ENCODE peak calls at places on chromosome 4, in nine cellular contexts. L is cardiac muscle cell, M is left lung, P is AG04450, Q is endodermal cell, U is upper lobe of left lung, F is ovary, R is prostate gland, W is mucosa of descending colon. K is an unnamed sample.
A peak's percentile ranks its signal among the peaks of the same experiment; 100 is the strongest.

GRCh38 chr4:147596377-147596776 is 20.8 kb upstream of the TMEM184C start:
- DNase-seq in L (no peak), M (no peak), P (no peak), Q (no peak), U (no peak), F (no peak), R (no peak), W (no peak), K (no peak)

GRCh38 chr4:88315460-88316017 is 31.2 kb upstream of the PPM1K start:
- DNase-seq in L (no peak), M (no peak), P (no peak), Q (no peak), U (no peak), F (no peak), R (no peak), W (no peak), K (no peak)

GRCh38 chr4:116217781-116218180 is 867.6 kb downstream of the TRAM1L1 start:
- DNase-seq in L (no peak), M (no peak), P (no peak), Q (no peak), U (no peak), F (no peak), R (no peak), W (no peak), K (no peak)

GRCh38 chr4:1337376-1337831 is 9.6 kb upstream of the UVSSA start:
- DNase-seq in L (no peak), M (no peak), P (no peak), Q (no peak), U (no peak), F (no peak), R (no peak), W (no peak), K (no peak)

GRCh38 chr4:111334356-111334755 is 711.5 kb upstream of the PITX2 start:
- DNase-seq in L (no peak), M (no peak), P (no peak), Q (no peak), U (no peak), F (no peak), R (no peak), W (no peak), K (no peak)

GRCh38 chr4:158300012-158300411 is 89.7 kb downstream of the TMEM144 start:
- DNase-seq in L (no peak), M (no peak), P (no peak), Q (no peak), U (no peak), F (no peak), R (no peak), W (no peak), K (no peak)

GRCh38 chr4:77193511-77194236 is 36.7 kb downstream of the CCNG2 start:
- DNase-seq in L (no peak), M (peak; percentile 77), P (no peak), Q (peak; percentile 92), U (no peak), F (no peak), R (no peak), W (peak; percentile 51), K (no peak)

GRCh38 chr4:39375478-39375877 is 9.3 kb upstream of the RFC1 start:
- DNase-seq in L (no peak), M (no peak), P (no peak), Q (no peak), U (no peak), F (no peak), R (no peak), W (no peak), K (no peak)

GRCh38 chr4:102826105-102826889 is 1.1 kb downstream of the UBE2D3 start:
- DNase-seq in L (no peak), M (no peak), P (no peak), Q (no peak), U (no peak), F (no peak), R (no peak), W (no peak), K (no peak)

GRCh38 chr4:98653006-98653405 is 5.4 kb downstream of the TSPAN5 start:
- DNase-seq in L (peak; percentile 60), M (no peak), P (peak; percentile 37), Q (no peak), U (no peak), F (no peak), R (no peak), W (no peak), K (peak; percentile 48)

GRCh38 chr4:185833055-185833598 is 21.1 kb upstream of the SORBS2 start:
- DNase-seq in L (peak; percentile 71), M (no peak), P (no peak), Q (no peak), U (no peak), F (no peak), R (no peak), W (no peak), K (no peak)

GRCh38 chr4:7416745-7417432 is 17.8 kb downstream of the PSAPL1 start:
- DNase-seq in L (no peak), M (peak; percentile 8), P (no peak), Q (peak; percentile 20), U (no peak), F (no peak), R (no peak), W (no peak), K (no peak)

GRCh38 chr4:91502365-91502764 is 801.4 kb upstream of the GRID2 start:
- DNase-seq in L (peak; percentile 27), M (no peak), P (no peak), Q (peak; percentile 42), U (no peak), F (no peak), R (no peak), W (no peak), K (no peak)

GRCh38 chr4:39367166-39367565 is 1.0 kb upstream of the RFC1 start:
- DNase-seq in L (no peak), M (no peak), P (no peak), Q (no peak), U (no peak), F (no peak), R (no peak), W (no peak), K (no peak)

GRCh38 chr4:84875636-84876371 is 90.7 kb downstream of the WDFY3 start:
- DNase-seq in L (peak; percentile 62), M (no peak), P (no peak), Q (no peak), U (no peak), F (no peak), R (no peak), W (no peak), K (no peak)
- TF ChIP-seq CTCF in L (no peak), M (no peak), P (no peak), Q (no peak), U (no peak), F (no peak), R (no peak), W (no peak), K (no peak)

GRCh38 chr4:163810757-163811156 is 316.3 kb downstream of the TMA16 start:
- DNase-seq in L (no peak), M (no peak), P (no peak), Q (no peak), U (no peak), F (no peak), R (no peak), W (no peak), K (no peak)

GRCh38 chr4:163816494-163816893 is 322.0 kb downstream of the TMA16 start:
- DNase-seq in L (no peak), M (no peak), P (no peak), Q (no peak), U (no peak), F (no peak), R (no peak), W (no peak), K (no peak)

GRCh38 chr4:163818673-163819072 is 324.2 kb downstream of the TMA16 start:
- DNase-seq in L (no peak), M (no peak), P (no peak), Q (no peak), U (no peak), F (no peak), R (no peak), W (no peak), K (no peak)

GRCh38 chr4:163815776-163816175 is 321.3 kb downstream of the TMA16 start:
- DNase-seq in L (no peak), M (no peak), P (no peak), Q (no peak), U (no peak), F (no peak), R (no peak), W (no peak), K (no peak)
- H3K4me3 ChIP-seq in L (no peak overlapping the region), M (no peak overlapping the region), P (no peak overlapping the region), Q (no peak overlapping the region), U (no peak overlapping the region), F (no peak overlapping the region), R (no peak overlapping the region), W (no peak overlapping the region), K (no peak overlapping the region)

GRCh38 chr4:65773636-65774035 is 103.3 kb upstream of the EPHA5 start:
- DNase-seq in L (no peak), M (no peak), P (no peak), Q (no peak), U (peak; percentile 8), F (no peak), R (no peak), W (no peak), K (no peak)
- TF ChIP-seq CTCF in L (no peak), M (no peak), P (no peak), Q (no peak), U (no peak), F (no peak), R (no peak), W (no peak), K (no peak)

GRCh38 chr4:52716364-52717151 is 34.7 kb downstream of the ERVMER34-1 start:
- DNase-seq in L (no peak), M (no peak), P (no peak), Q (no peak), U (no peak), F (no peak), R (no peak), W (no peak), K (no peak)

GRCh38 chr4:52715914-52716313 is 35.3 kb downstream of the ERVMER34-1 start:
- DNase-seq in L (no peak), M (no peak), P (no peak), Q (no peak), U (no peak), F (no peak), R (no peak), W (no peak), K (no peak)

GRCh38 chr4:52713456-52713937 is 37.7 kb downstream of the ERVMER34-1 start:
- DNase-seq in L (peak; percentile 14), M (no peak), P (no peak), Q (no peak), U (no peak), F (no peak), R (no peak), W (no peak), K (no peak)

GRCh38 chr4:52714597-52715254 is 36.5 kb downstream of the ERVMER34-1 start:
- DNase-seq in L (peak; percentile 48), M (no peak), P (no peak), Q (no peak), U (no peak), F (no peak), R (no peak), W (no peak), K (no peak)

DNA sequence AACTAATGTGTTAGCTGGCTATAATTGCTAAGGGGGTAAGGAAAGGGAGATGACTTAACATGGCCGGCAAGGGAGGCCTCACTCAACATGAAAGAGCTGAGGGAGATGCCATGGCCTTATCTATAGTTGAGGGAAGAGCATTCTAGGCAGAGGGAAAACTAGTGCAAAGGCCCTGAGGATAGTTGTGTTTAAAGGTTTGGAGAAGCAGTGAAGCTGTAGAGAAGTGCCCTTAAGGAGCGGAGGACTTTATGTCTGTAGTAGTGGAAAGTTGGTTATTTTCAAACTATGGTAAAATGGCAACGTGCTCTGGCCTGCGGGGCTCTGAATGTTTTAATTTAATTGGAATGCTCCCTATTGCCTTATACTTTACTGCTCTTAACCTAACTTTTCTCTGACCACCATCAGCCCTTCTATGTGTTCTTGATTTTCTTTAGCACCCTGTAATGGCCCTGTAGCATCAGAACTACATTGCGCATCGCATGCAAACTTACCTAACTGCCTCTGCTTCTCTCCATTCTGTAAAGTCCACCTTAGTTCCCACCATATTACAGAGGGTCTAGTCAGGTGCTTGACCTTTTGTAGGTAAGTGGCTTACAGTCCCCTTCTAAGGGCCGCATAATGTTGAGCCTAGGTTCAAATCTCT is 35.8 kb downstream of the ERVMER34-1 start:
- DNase-seq in L (no peak), M (no peak), P (no peak), Q (no peak), U (no peak), F (no peak), R (no peak), W (no peak), K (no peak)
- H3K4me3 ChIP-seq in L (no peak overlapping the region), M (peak overlapping the region; percentile 76), P (no peak overlapping the region), Q (peak overlapping the region; percentile 91), U (no peak overlapping the region), F (no peak overlapping the region), R (no peak overlapping the region), W (no peak overlapping the region), K (no peak overlapping the region)

K was measured in AG09309.